ENCODE peak calls at places on chromosomes 5 and 9, in four cellular contexts. W is H54, P is transverse colon, X is NCI-H446. L is an unnamed sample.

GRCh38 chr9:73114958-73115357 is 36.7 kb upstream of the ANXA1 start:
- DNase-seq in X (no peak), P (no peak), W (no peak), L (no peak)

GRCh38 chr9:129489838-129490582 is 130.9 kb downstream of the C9orf50 start:
- DNase-seq in P (no peak), W (no peak), X (no peak), L (no peak)

GRCh38 chr9:87405677-87406544 is 91.8 kb upstream of the DAPK1 start:
- DNase-seq in W (no peak), X (no peak), P (no peak), L (peak)

GRCh38 chr9:4657426-4658159 is 4.5 kb upstream of the PLPP6 start:
- DNase-seq in P (no peak), X (no peak), W (no peak), L (no peak)

GRCh38 chr5:33195431-33196128 is 245.2 kb upstream of the TARS1 start:
- DNase-seq in P (no peak), W (no peak), X (no peak), L (no peak)

GRCh38 chr5:24162343-24162742 is 482.4 kb downstream of the CDH10 start:
- DNase-seq in P (no peak), W (no peak), X (no peak), L (no peak)

GRCh38 chr5:40681351-40682311 is 1.9 kb downstream of the PTGER4 start:
- DNase-seq in X (no peak), W (no peak), P (peak), L (peak)

GRCh38 chr5:124963236-124963929 is 216.9 kb upstream of the ZNF608 start:
- DNase-seq in X (no peak), W (no peak), P (no peak), L (no peak)

GRCh38 chr5:77356740-77357139 is 135.4 kb downstream of the WDR41 start:
- DNase-seq in P (no peak), W (no peak), X (no peak), L (no peak)

GRCh38 chr9:83937861-83938455 is 16.7 kb upstream of the KIF27 start:
- DNase-seq in P (no peak), X (no peak), W (peak), L (no peak)

GRCh38 chr5:42015681-42016080 is 90.6 kb downstream of the FBXO4 start:
- DNase-seq in W (no peak), P (no peak), X (no peak), L (no peak)

GRCh38 chr5:175895701-175896102 is 24.3 kb downstream of the CPLX2 start:
- DNase-seq in P (no peak), W (no peak), X (no peak), L (no peak)

GRCh38 chr5:89929834-89930233 is 479.7 kb downstream of the CETN3 start:
- DNase-seq in X (no peak), P (no peak), W (no peak), L (no peak)

GRCh38 chr9:98551511-98552286 is 157.0 kb downstream of the GABBR2 start:
- DNase-seq in P (no peak), X (no peak), W (peak), L (no peak)

GRCh38 chr5:172902497-172903472 is 56.4 kb upstream of the RPL26L1 start:
- DNase-seq in X (no peak), P (peak), W (peak), L (peak)

GRCh38 chr5:123340928-123341327 is 82.3 kb downstream of the CEP120 start:
- DNase-seq in W (no peak), P (no peak), X (no peak), L (no peak)

GRCh38 chr5:171344936-171345608 is 36.0 kb downstream of the TLX3 start:
- DNase-seq in P (no peak), X (no peak), W (no peak), L (no peak)

GRCh38 chr5:149166128-149166527 is 24.8 kb downstream of the ABLIM3 start:
- DNase-seq in P (no peak), X (peak), W (no peak), L (no peak)

GRCh38 chr5:8940934-8941333 is 604.9 kb downstream of the SEMA5A start:
- DNase-seq in W (no peak), X (no peak), P (no peak), L (no peak)

GRCh38 chr5:90934091-90934719 is 375.6 kb downstream of the ADGRV1 start:
- DNase-seq in P (no peak), W (no peak), X (no peak), L (no peak)

GRCh38 chr9:113609562-113610318 is 146.2 kb downstream of the RGS3 start:
- DNase-seq in P (peak), W (no peak), X (no peak), L (peak)

GRCh38 chr5:174300941-174301761 is 255.6 kb downstream of the NSG2 start:
- DNase-seq in W (no peak), P (no peak), X (no peak), L (no peak)

GRCh38 chr5:173201636-173202265 is 33.3 kb downstream of the NKX2-5 start:
- DNase-seq in P (no peak), W (peak), X (no peak), L (no peak)

GRCh38 chr9:108443278-108443633 is 412.5 kb downstream of the ACTL7B start:
- DNase-seq in P (no peak), X (no peak), W (no peak), L (no peak)

GRCh38 chr5:149641000-149641576 is 59.8 kb downstream of the ARHGEF37 start:
- DNase-seq in W (no peak), P (peak), X (no peak), L (peak)

GRCh38 chr5:179297026-179297425 is 48.2 kb downstream of the ADAMTS2 start:
- DNase-seq in P (no peak), W (no peak), X (no peak), L (no peak)

GRCh38 chr5:125199968-125200841 is 453.8 kb upstream of the ZNF608 start:
- DNase-seq in X (no peak), W (peak), P (no peak), L (no peak)

GRCh38 chr9:121636411-121636865 is 15.0 kb upstream of the DAB2IP start:
- DNase-seq in P (no peak), X (no peak), W (no peak), L (no peak)

GRCh38 chr5:171600736-171601265 is 181.4 kb downstream of the FGF18 start:
- DNase-seq in P (no peak), W (no peak), X (no peak), L (no peak)

GRCh38 chr5:138654281-138654867 is 79.2 kb upstream of the HSPA9 start:
- DNase-seq in W (peak), X (no peak), P (no peak), L (no peak)